ENCODE peak calls at places on chromosomes 11 and 22, in four cellular contexts. U, A, Y and M are unnamed samples.

GRCh38 chr11:1548221-1549070 is 23.6 kb downstream of the DUSP8 start:
- DNase-seq in U (no peak), A (no peak), Y (peak; percentile 47), M (peak; percentile 42)

GRCh38 chr22:16956290-16956689 is 51.7 kb downstream of the GAB4 start:
- DNase-seq in Y (no peak), A (no peak), U (no peak), M (no peak)

GRCh38 chr11:107576497-107577086 is 11.1 kb upstream of the ALKBH8 start:
- DNase-seq in Y (peak; percentile 40), U (no peak), A (no peak), M (peak; percentile 47)

GRCh38 chr11:8765294-8765693 is 82.7 kb downstream of the RPL27A start:
- DNase-seq in Y (peak; percentile 80), A (no peak), U (no peak), M (peak; percentile 85)

GRCh38 chr22:24566899-24567511 is 11.2 kb downstream of the SNRPD3 start:
- DNase-seq in U (no peak), A (no peak), Y (peak; percentile 32), M (no peak)

GRCh38 chr11:44559207-44559943 is 6.1 kb upstream of the CD82 start:
- DNase-seq in U (no peak), Y (no peak), A (no peak), M (no peak)

GRCh38 chr11:86574493-86575207 is 97.8 kb downstream of the ME3 start:
- DNase-seq in A (no peak), Y (no peak), U (no peak), M (no peak)

GRCh38 chr11:35237345-35237744 is 98.4 kb downstream of the CD44 start:
- DNase-seq in A (no peak), Y (no peak), U (no peak), M (no peak)

GRCh38 chr11:4610258-4610935 is 2.4 kb upstream of the TRIM68 start:
- DNase-seq in A (no peak), Y (no peak), U (no peak), M (peak; percentile 5)

GRCh38 chr11:75087319-75088055 is 9.2 kb downstream of the OR2AT4 start:
- DNase-seq in A (no peak), U (no peak), Y (no peak), M (no peak)